ENCODE peak calls at places on chromosomes 3 and 15, in ten cellular contexts. V, W, U, C, Q, L, N, I, F and R are unnamed samples.

GRCh38 chr15:67067930-67068542 is 2.6 kb downstream of the SMAD3 start:
- DNase-seq in Q (no peak), I (no peak), V (no peak), N (peak), U (no peak), C (peak), W (no peak), L (no peak), F (no peak), R (no peak)

GRCh38 chr15:48385031-48385430 is 53.8 kb downstream of the DUT start:
- DNase-seq in I (no peak), N (no peak), L (no peak), F (no peak), Q (no peak), U (no peak), C (peak), V (no peak), W (no peak), R (no peak)

GRCh38 chr3:195451373-195452000 is 8.7 kb upstream of the ACAP2 start:
- DNase-seq in W (no peak), N (no peak), I (no peak), L (no peak), U (no peak), V (no peak), F (no peak), C (no peak), Q (no peak), R (no peak)

GRCh38 chr15:98923159-98923558 is 84.4 kb downstream of the PGPEP1L start:
- DNase-seq in U (no peak), C (no peak), Q (no peak), N (no peak), F (no peak), L (no peak), W (no peak), I (no peak), V (no peak), R (no peak)

GRCh38 chr3:114214542-114215341 is 22.6 kb downstream of the ZNF80 start:
- DNase-seq in I (no peak), F (peak), Q (no peak), V (peak), W (peak), L (peak), U (peak), N (no peak), C (no peak), R (no peak)

GRCh38 chr3:112136959-112137693 is 4.1 kb upstream of the GCSAM start:
- DNase-seq in C (peak), Q (no peak), F (peak), U (no peak), L (no peak), I (no peak), V (peak), N (peak), W (peak), R (peak)

GRCh38 chr3:108722724-108723123 is 34.5 kb downstream of the RETNLB start:
- DNase-seq in C (no peak), N (no peak), L (no peak), F (no peak), W (no peak), Q (no peak), I (no peak), U (no peak), V (no peak), R (no peak)

GRCh38 chr3:149266733-149267132 is 45.1 kb upstream of the CP start:
- DNase-seq in U (no peak), Q (no peak), F (no peak), L (no peak), V (no peak), I (no peak), C (peak), N (no peak), W (no peak), R (no peak)

GRCh38 chr15:101579766-101580165 is 72.4 kb downstream of the TM2D3 start:
- DNase-seq in F (no peak), Q (no peak), N (no peak), V (no peak), U (no peak), I (peak), C (peak), L (no peak), W (no peak), R (no peak)

GRCh38 chr3:173709026-173709425 is 311.5 kb downstream of the NLGN1 start:
- DNase-seq in L (no peak), W (no peak), Q (no peak), N (peak), I (no peak), C (peak), V (no peak), F (no peak), U (no peak), R (no peak)

GRCh38 chr3:49164983-49165720 is 979 bp downstream of the CCDC71 start:
- DNase-seq in V (no peak), Q (no peak), F (no peak), C (peak), L (no peak), W (no peak), I (no peak), U (no peak), N (no peak), R (no peak)

GRCh38 chr3:184320099-184320445 is 5.7 kb downstream of the EIF4G1 start:
- DNase-seq in N (peak), L (no peak), U (no peak), W (peak), Q (peak), F (no peak), I (peak), V (no peak), C (peak), R (no peak)

GRCh38 chr3:46970391-46971091 is 6.0 kb downstream of the CCDC12 start:
- DNase-seq in W (no peak), N (peak), L (no peak), I (no peak), U (no peak), F (no peak), V (no peak), C (peak), Q (no peak), R (no peak)

GRCh38 chr15:76198456-76199105 is 112.7 kb downstream of the ETFA start:
- DNase-seq in C (no peak), I (no peak), L (no peak), W (no peak), Q (no peak), N (no peak), F (no peak), U (no peak), V (no peak), R (no peak)

GRCh38 chr15:36785396-36785795 is 206.0 kb downstream of the CDIN1 start:
- DNase-seq in N (no peak), U (no peak), V (no peak), W (no peak), Q (no peak), I (no peak), C (no peak), F (no peak), L (no peak), R (no peak)

GRCh38 chr15:36782681-36783080 is 203.3 kb downstream of the CDIN1 start:
- DNase-seq in Q (no peak), L (no peak), U (no peak), N (no peak), V (no peak), W (no peak), F (no peak), C (no peak), I (no peak), R (no peak)

GRCh38 chr15:36779744-36780408 is 200.4 kb downstream of the CDIN1 start:
- DNase-seq in W (no peak), Q (no peak), U (no peak), V (no peak), L (no peak), N (no peak), C (no peak), F (no peak), I (no peak), R (no peak)

GRCh38 chr15:36784717-36785116 is 205.3 kb downstream of the CDIN1 start:
- DNase-seq in I (no peak), N (no peak), L (no peak), C (no peak), U (no peak), W (no peak), V (no peak), Q (no peak), F (no peak), R (no peak)

DNA sequence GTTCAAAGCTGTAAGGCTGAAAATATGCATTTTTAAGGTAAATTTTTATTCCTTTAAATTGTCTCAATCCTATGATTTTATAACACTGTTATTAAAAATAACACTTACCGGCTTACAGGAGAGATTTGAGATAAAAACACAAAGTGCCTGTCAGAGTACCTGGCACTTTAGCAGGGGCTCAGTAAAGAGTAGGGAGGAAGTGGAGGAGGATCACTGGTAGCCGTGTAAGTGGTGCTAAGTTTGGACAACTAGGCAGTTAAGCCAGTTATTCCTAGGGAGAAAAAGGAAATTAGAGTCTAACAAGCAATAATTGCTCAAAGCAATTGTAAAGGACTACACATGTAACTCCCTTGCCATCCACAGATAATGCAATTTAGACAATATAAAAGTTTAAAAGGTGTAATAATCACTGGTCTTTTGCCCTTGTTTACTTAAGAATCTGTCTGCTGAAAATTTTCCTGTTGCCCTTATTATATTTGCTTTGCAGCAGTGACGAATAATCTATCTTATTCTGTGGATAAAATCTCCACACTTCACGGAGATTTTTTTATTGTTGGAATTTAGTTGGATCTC is 204.8 kb downstream of the CDIN1 start:
- DNase-seq in C (no peak), N (no peak), W (no peak), Q (no peak), F (no peak), U (no peak), I (no peak), V (no peak), L (no peak), R (no peak)
- H3K4me3 ChIP-seq in C (no peak), N (no peak), W (no peak), Q (no peak), F (no peak), U (no peak), I (no peak), V (no peak), L (no peak), R (no peak)

DNA sequence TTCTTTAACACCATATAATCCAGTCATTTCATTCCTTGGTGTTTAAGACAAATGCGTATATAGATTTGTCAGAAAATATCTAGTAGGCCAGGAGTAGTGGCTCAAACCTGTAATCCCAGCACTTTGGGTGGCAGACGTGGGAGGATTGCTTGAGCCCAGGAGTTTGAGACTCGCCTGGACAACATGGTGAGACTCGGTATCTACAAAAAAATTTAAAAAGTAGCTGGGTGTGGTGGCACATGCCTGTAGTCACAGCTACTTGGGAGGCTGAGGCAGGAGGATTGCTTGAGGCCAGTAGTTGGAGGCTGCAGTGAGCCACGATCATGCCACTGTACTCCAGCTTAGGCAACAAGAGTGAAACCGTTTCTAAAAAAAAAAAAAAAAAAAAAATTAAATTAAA is 1.9 kb upstream of the MTMR14 start:
- DNase-seq in I (no peak), N (no peak), F (no peak), Q (no peak), V (no peak), W (no peak), U (no peak), C (no peak), L (no peak), R (no peak)
- H3K4me3 ChIP-seq in I (no peak), N (no peak), F (no peak), Q (no peak), V (no peak), W (no peak), U (no peak), C (no peak), L (no peak), R (no peak)

GRCh38 chr15:68487087-68487843 is 55.3 kb upstream of the ITGA11 start:
- DNase-seq in L (no peak), V (no peak), F (no peak), C (peak), Q (no peak), W (no peak), I (no peak), U (no peak), N (peak), R (no peak)

GRCh38 chr15:68485721-68486360 is 53.9 kb upstream of the ITGA11 start:
- DNase-seq in U (no peak), W (no peak), C (no peak), F (no peak), I (no peak), Q (no peak), L (no peak), N (no peak), V (no peak), R (no peak)

GRCh38 chr15:68483165-68483564 is 51.2 kb upstream of the ITGA11 start:
- DNase-seq in I (no peak), V (no peak), U (no peak), Q (no peak), N (no peak), C (no peak), W (no peak), L (no peak), F (no peak), R (no peak)

GRCh38 chr15:68484220-68484619 is 52.3 kb upstream of the ITGA11 start:
- DNase-seq in C (no peak), Q (no peak), N (no peak), V (no peak), L (no peak), W (no peak), F (no peak), U (no peak), I (no peak), R (no peak)

GRCh38 chr15:68484696-68485400 is 52.9 kb upstream of the ITGA11 start:
- DNase-seq in V (no peak), W (no peak), L (no peak), I (peak), C (peak), Q (peak), N (peak), F (no peak), U (no peak), R (no peak)
- H3K4me3 ChIP-seq in V (no peak), W (no peak), L (no peak), I (no peak), C (peak), Q (peak), N (no peak), F (no peak), U (no peak), R (no peak)

DNA sequence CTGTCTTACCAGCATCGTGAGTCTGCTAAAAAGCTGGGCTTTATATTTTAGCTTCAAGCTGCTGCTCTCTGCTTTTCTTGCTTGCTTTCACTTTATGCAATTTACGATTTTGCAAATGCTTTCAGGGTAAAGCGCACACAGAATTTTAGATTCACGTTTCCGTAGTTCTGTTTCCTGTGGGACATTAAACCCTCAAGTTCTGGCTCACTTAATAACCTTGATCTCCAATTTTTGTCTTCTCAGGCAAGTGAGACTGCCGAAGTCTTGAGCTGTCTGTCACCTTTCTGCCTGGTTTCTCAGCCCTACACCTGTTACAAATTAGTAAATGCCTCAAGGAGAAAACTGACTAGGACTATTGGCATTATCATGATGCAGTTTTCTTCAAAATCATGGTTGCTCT is 170.5 kb upstream of the TGFBR2 start:
- DNase-seq in V (no peak), W (no peak), I (no peak), N (no peak), U (peak), C (peak), L (no peak), Q (no peak), F (peak), R (no peak)
- H3K4me3 ChIP-seq in V (no peak), W (peak), I (no peak), N (no peak), U (peak), C (peak), L (no peak), Q (no peak), F (peak), R (no peak)

DNA sequence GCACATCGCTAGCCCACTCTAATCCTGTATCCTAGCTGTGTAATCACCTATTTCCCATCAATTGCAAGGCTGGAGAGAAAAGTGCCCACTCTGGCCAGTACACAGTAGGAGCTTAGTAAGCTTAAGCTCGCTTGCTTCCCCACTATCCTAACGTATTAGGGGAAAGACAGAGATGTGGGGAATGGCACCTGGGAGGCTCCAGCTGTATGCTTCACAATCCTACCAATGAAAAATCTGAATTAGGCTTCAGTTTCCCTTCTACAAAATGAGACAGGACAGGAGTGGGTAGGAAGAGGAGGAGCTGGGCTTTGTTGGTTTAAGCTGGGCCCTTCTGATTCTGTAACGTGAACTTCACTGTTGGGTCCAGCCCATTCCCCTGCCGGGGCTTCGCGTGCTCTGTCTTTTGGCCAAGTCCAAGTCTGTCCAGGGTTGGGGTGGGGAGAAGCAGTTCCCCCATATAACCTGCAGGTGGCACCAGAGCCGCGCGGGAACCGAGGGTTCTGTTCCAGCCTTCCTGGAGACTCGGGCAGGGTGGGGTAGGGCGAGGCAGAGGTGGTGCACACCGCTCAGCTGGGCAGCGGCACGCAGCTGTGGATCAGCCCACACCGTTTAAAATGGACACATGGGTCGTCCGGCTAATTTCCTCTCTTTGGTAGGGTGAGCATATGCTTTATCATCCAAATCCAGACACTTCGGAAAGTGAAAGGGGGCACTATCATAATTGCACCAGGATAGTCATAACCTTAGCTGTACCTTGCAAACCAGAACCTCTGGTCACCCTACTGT is 118.2 kb downstream of the TBC1D2B start:
- DNase-seq in N (peak), W (peak), Q (peak), U (peak), C (peak), I (peak), F (peak), V (peak), L (peak), R (peak)
- H3K4me3 ChIP-seq in N (peak), W (no peak), Q (peak), U (no peak), C (peak), I (no peak), F (no peak), V (peak), L (peak), R (no peak)